ENCODE peak calls at places on chromosomes 13 and 19, in six cellular contexts. I is amniotic stem cell; D is colonic mucosa; A is activated T-helper 1 cell treated with Interleukin-2 at 50 U/mL for 16 hours; B is fibroblast of the aortic adventitia; M is effector CD4-positive, alpha-beta T cell. G is an unnamed sample.

GRCh38 chr19:10036601-10037071 is 23.4 kb downstream of the RDH8 start:
- DNase-seq in B (no peak), I (no peak), D (peak), A (no peak), M (no peak), G (no peak)

GRCh38 chr19:2097330-2098327 is 914 bp downstream of the IZUMO4 start:
- DNase-seq in D (no peak), I (no peak), B (no peak), M (peak), A (no peak), G (no peak)

GRCh38 chr19:13803038-13803437 is 7.8 kb downstream of the ZSWIM4 start:
- DNase-seq in I (no peak), B (no peak), D (no peak), A (no peak), M (no peak), G (no peak)

GRCh38 chr19:40584007-40584406 is 7.3 kb downstream of the SHKBP1 start:
- DNase-seq in M (no peak), B (no peak), A (no peak), D (no peak), I (no peak), G (no peak)

GRCh38 chr19:15562861-15563260 is 52.2 kb upstream of the CYP4F8 start:
- DNase-seq in A (no peak), B (peak), I (no peak), D (no peak), M (no peak), G (no peak)

GRCh38 chr19:6811906-6812305 is 39.4 kb downstream of the VAV1 start:
- DNase-seq in I (peak), M (no peak), A (no peak), D (no peak), B (peak), G (no peak)

GRCh38 chr13:106599875-106600797 is 32.2 kb upstream of the ARGLU1 start:
- DNase-seq in B (peak), M (no peak), D (peak), A (no peak), I (no peak), G (peak)

GRCh38 chr13:63435668-63436275 is 2020.1 kb upstream of the PCDH20 start:
- DNase-seq in I (peak), M (no peak), D (no peak), B (peak), A (no peak), G (peak)

GRCh38 chr13:21672811-21673591 is 2.1 kb downstream of the FGF9 start:
- DNase-seq in D (peak), A (no peak), M (no peak), B (no peak), I (no peak), G (no peak)

GRCh38 chr13:73608157-73608516 is 526.1 kb downstream of the KLF12 start:
- DNase-seq in I (no peak), M (no peak), B (no peak), A (no peak), D (no peak), G (no peak)

GRCh38 chr19:7863157-7863970 is 10.8 kb downstream of the PRR36 start:
- DNase-seq in M (no peak), A (no peak), B (no peak), I (no peak), D (no peak), G (no peak)

GRCh38 chr13:22049384-22049783 is 378.5 kb downstream of the FGF9 start:
- DNase-seq in M (no peak), A (no peak), D (no peak), B (no peak), I (no peak), G (no peak)

GRCh38 chr13:23718916-23719470 is 148.8 kb downstream of the TNFRSF19 start:
- DNase-seq in I (no peak), D (no peak), B (no peak), M (no peak), A (no peak), G (no peak)

GRCh38 chr13:29749401-29750177 is 100.8 kb downstream of the UBL3 start:
- DNase-seq in B (peak), A (no peak), D (no peak), M (no peak), I (no peak), G (no peak)

GRCh38 chr19:34962945-34963530 is 991 bp downstream of the ZNF792 start:
- DNase-seq in D (peak), A (no peak), B (no peak), I (no peak), M (no peak), G (no peak)

GRCh38 chr13:30376426-30377311 is 45.6 kb upstream of the UBE2L5 start:
- DNase-seq in M (peak), A (peak), I (no peak), B (no peak), D (peak), G (no peak)

GRCh38 chr19:44603201-44603945 is 10.0 kb upstream of the IGSF23 start:
- DNase-seq in D (no peak), I (peak), A (no peak), B (peak), M (no peak), G (peak)

GRCh38 chr13:23953860-23954512 is 56.7 kb upstream of the C1QTNF9B start:
- DNase-seq in I (no peak), A (no peak), M (no peak), D (no peak), B (no peak), G (no peak)

GRCh38 chr13:24176351-24177101 is 16.0 kb downstream of the SPATA13 start:
- DNase-seq in A (no peak), I (no peak), B (peak), D (no peak), M (no peak), G (no peak)

GRCh38 chr13:97141564-97142005 is 80.5 kb upstream of the MBNL2 start:
- DNase-seq in A (no peak), I (peak), D (peak), M (no peak), B (peak), G (peak)

GRCh38 chr13:49098198-49098597 is 121.9 kb upstream of the MLNR start:
- DNase-seq in M (no peak), B (peak), D (no peak), A (no peak), I (peak), G (peak)

GRCh38 chr13:99003851-99004471 is 26.1 kb upstream of the DOCK9 start:
- DNase-seq in A (no peak), B (no peak), M (no peak), D (no peak), I (no peak), G (no peak)

GRCh38 chr19:54172413-54172763 is 572 bp downstream of the TMC4 start:
- DNase-seq in B (no peak), I (no peak), M (no peak), D (peak), A (no peak), G (no peak)

G was measured in AG04449.